ENCODE peak calls at places on chromosome 11, in nine cellular contexts. One of them, this sample, is unnamed.
A peak's percentile ranks its signal among the peaks of the same experiment; 100 is the strongest.

GRCh38 chr11:415640-416041 is 842 bp upstream of the SIGIRR start:
- DNase-seq in A549: no peak
- DNase-seq in breast epithelium: no peak
- DNase-seq in LNCaP clone FGC: no peak
- DNase-seq in IMR-90: no peak
- DNase-seq in endodermal cell: no peak
- DNase-seq in fibroblast of pulmonary artery: no peak
- DNase-seq in HFF-Myc: no peak
- DNase-seq in colonic mucosa: no peak
- DNase-seq in this sample: no peak

GRCh38 chr11:35553831-35554230 is 28.4 kb upstream of the PAMR1 start:
- DNase-seq in colonic mucosa: no peak
- DNase-seq in endodermal cell: no peak
- DNase-seq in A549: peak; percentile 2
- DNase-seq in IMR-90: peak; percentile 99
- DNase-seq in HFF-Myc: peak; percentile 59
- DNase-seq in fibroblast of pulmonary artery: peak; percentile 54
- DNase-seq in LNCaP clone FGC: no peak
- DNase-seq in breast epithelium: no peak
- DNase-seq in this sample: no peak

GRCh38 chr11:95556342-95557151 is 233.0 kb downstream of the FAM76B start:
- DNase-seq in fibroblast of pulmonary artery: peak; percentile 43
- DNase-seq in LNCaP clone FGC: no peak
- DNase-seq in endodermal cell: peak; percentile 57
- DNase-seq in colonic mucosa: no peak
- DNase-seq in IMR-90: peak; percentile 49
- DNase-seq in A549: no peak
- DNase-seq in breast epithelium: no peak
- DNase-seq in HFF-Myc: peak; percentile 89
- DNase-seq in this sample: no peak

GRCh38 chr11:109697140-109697843 is 275.3 kb downstream of the C11orf87 start:
- DNase-seq in A549: peak; percentile 31
- DNase-seq in HFF-Myc: peak; percentile 3
- DNase-seq in fibroblast of pulmonary artery: peak; percentile 73
- DNase-seq in breast epithelium: no peak
- DNase-seq in LNCaP clone FGC: peak; percentile 11
- DNase-seq in colonic mucosa: no peak
- DNase-seq in endodermal cell: peak; percentile 69
- DNase-seq in IMR-90: peak; percentile 50
- DNase-seq in this sample: no peak

GRCh38 chr11:108241370-108242037 is 18.6 kb downstream of the ATM start:
- DNase-seq in endodermal cell: no peak
- DNase-seq in fibroblast of pulmonary artery: no peak
- DNase-seq in breast epithelium: no peak
- DNase-seq in A549: no peak
- DNase-seq in IMR-90: peak; percentile 20
- DNase-seq in colonic mucosa: no peak
- DNase-seq in HFF-Myc: no peak
- DNase-seq in LNCaP clone FGC: no peak
- DNase-seq in this sample: no peak

GRCh38 chr11:27698872-27699241 is 1.4 kb downstream of the BDNF start:
- DNase-seq in A549: peak; percentile 92
- DNase-seq in LNCaP clone FGC: peak; percentile 14
- DNase-seq in colonic mucosa: peak; percentile 76
- DNase-seq in HFF-Myc: peak; percentile 83
- DNase-seq in fibroblast of pulmonary artery: peak; percentile 93
- DNase-seq in breast epithelium: no peak
- DNase-seq in IMR-90: peak; percentile 92
- DNase-seq in endodermal cell: peak; percentile 98
- DNase-seq in this sample: no peak

GRCh38 chr11:67056640-67057409 is at the start of gene RHOD:
- DNase-seq in endodermal cell: peak; percentile 90
- DNase-seq in breast epithelium: peak; percentile 64
- DNase-seq in LNCaP clone FGC: no peak
- DNase-seq in HFF-Myc: no peak
- DNase-seq in fibroblast of pulmonary artery: no peak
- DNase-seq in A549: no peak
- DNase-seq in IMR-90: no peak
- DNase-seq in colonic mucosa: peak; percentile 61
- DNase-seq in this sample: no peak

GRCh38 chr11:44065851-44066731 is at the start of gene ACCS:
- DNase-seq in endodermal cell: peak; percentile 98
- DNase-seq in LNCaP clone FGC: no peak
- DNase-seq in fibroblast of pulmonary artery: peak; percentile 96
- DNase-seq in breast epithelium: peak; percentile 92
- DNase-seq in colonic mucosa: peak; percentile 96
- DNase-seq in IMR-90: peak; percentile 87
- DNase-seq in A549: peak; percentile 97
- DNase-seq in HFF-Myc: peak; percentile 63
- DNase-seq in this sample: peak; percentile 80

GRCh38 chr11:67666303-67666645 is 8.1 kb downstream of the ALDH3B2 start:
- DNase-seq in endodermal cell: no peak
- DNase-seq in fibroblast of pulmonary artery: no peak
- DNase-seq in colonic mucosa: no peak
- DNase-seq in breast epithelium: no peak
- DNase-seq in A549: no peak
- DNase-seq in IMR-90: no peak
- DNase-seq in LNCaP clone FGC: no peak
- DNase-seq in HFF-Myc: no peak
- DNase-seq in this sample: no peak

GRCh38 chr11:123742334-123742733 is 874 bp upstream of the ZNF202 start:
- DNase-seq in breast epithelium: no peak
- DNase-seq in HFF-Myc: no peak
- DNase-seq in A549: no peak
- DNase-seq in IMR-90: no peak
- DNase-seq in LNCaP clone FGC: no peak
- DNase-seq in fibroblast of pulmonary artery: no peak
- DNase-seq in colonic mucosa: no peak
- DNase-seq in endodermal cell: peak; percentile 80
- DNase-seq in this sample: no peak

GRCh38 chr11:116458546-116458945 is 314.2 kb downstream of the BUD13 start:
- DNase-seq in breast epithelium: no peak
- DNase-seq in fibroblast of pulmonary artery: no peak
- DNase-seq in HFF-Myc: no peak
- DNase-seq in A549: no peak
- DNase-seq in LNCaP clone FGC: no peak
- DNase-seq in endodermal cell: no peak
- DNase-seq in IMR-90: no peak
- DNase-seq in colonic mucosa: no peak
- DNase-seq in this sample: no peak

GRCh38 chr11:116457336-116458007 is 315.3 kb downstream of the BUD13 start:
- DNase-seq in IMR-90: no peak
- DNase-seq in HFF-Myc: no peak
- DNase-seq in colonic mucosa: no peak
- DNase-seq in endodermal cell: peak; percentile 88
- DNase-seq in A549: no peak
- DNase-seq in LNCaP clone FGC: no peak
- DNase-seq in fibroblast of pulmonary artery: no peak
- DNase-seq in breast epithelium: no peak
- DNase-seq in this sample: no peak

GRCh38 chr11:116454951-116455350 is 317.8 kb downstream of the BUD13 start:
- DNase-seq in breast epithelium: no peak
- DNase-seq in A549: no peak
- DNase-seq in endodermal cell: no peak
- DNase-seq in IMR-90: no peak
- DNase-seq in HFF-Myc: no peak
- DNase-seq in colonic mucosa: no peak
- DNase-seq in LNCaP clone FGC: no peak
- DNase-seq in fibroblast of pulmonary artery: no peak
- DNase-seq in this sample: no peak

GRCh38 chr11:116452447-116452846 is 320.3 kb downstream of the BUD13 start:
- DNase-seq in endodermal cell: no peak
- DNase-seq in A549: no peak
- DNase-seq in HFF-Myc: no peak
- DNase-seq in LNCaP clone FGC: no peak
- DNase-seq in fibroblast of pulmonary artery: no peak
- DNase-seq in breast epithelium: no peak
- DNase-seq in colonic mucosa: no peak
- DNase-seq in IMR-90: no peak
- DNase-seq in this sample: no peak

GRCh38 chr11:116454020-116454645 is 318.7 kb downstream of the BUD13 start:
- DNase-seq in LNCaP clone FGC: no peak
- DNase-seq in IMR-90: peak; percentile 27
- DNase-seq in fibroblast of pulmonary artery: peak; percentile 53
- DNase-seq in breast epithelium: no peak
- DNase-seq in A549: peak; percentile 22
- DNase-seq in colonic mucosa: peak; percentile 69
- DNase-seq in endodermal cell: peak; percentile 90
- DNase-seq in HFF-Myc: peak; percentile 3
- DNase-seq in this sample: peak; percentile 24
- TF ChIP-seq CTCF in LNCaP clone FGC: peak; percentile 79
- TF ChIP-seq CTCF in IMR-90: peak; percentile 50
- TF ChIP-seq CTCF in fibroblast of pulmonary artery: peak; percentile 59
- TF ChIP-seq CTCF in breast epithelium: peak; percentile 35
- TF ChIP-seq CTCF in A549: peak; percentile 27
- TF ChIP-seq CTCF in colonic mucosa: peak; percentile 64
- TF ChIP-seq CTCF in endodermal cell: peak; percentile 85
- TF ChIP-seq CTCF in HFF-Myc: peak; percentile 35
- TF ChIP-seq CTCF in this sample: no peak

GRCh38 chr11:47980907-47981621 is 705 bp downstream of the PTPRJ start:
- DNase-seq in A549: peak; percentile 34
- DNase-seq in colonic mucosa: peak; percentile 60
- DNase-seq in breast epithelium: no peak
- DNase-seq in HFF-Myc: no peak
- DNase-seq in LNCaP clone FGC: no peak
- DNase-seq in IMR-90: peak; percentile 40
- DNase-seq in endodermal cell: peak; percentile 83
- DNase-seq in fibroblast of pulmonary artery: peak; percentile 41
- DNase-seq in this sample: no peak
- TF ChIP-seq CTCF in A549: no peak
- TF ChIP-seq CTCF in colonic mucosa: no peak
- TF ChIP-seq CTCF in breast epithelium: no peak
- TF ChIP-seq CTCF in HFF-Myc: no peak
- TF ChIP-seq CTCF in LNCaP clone FGC: peak; percentile 26
- TF ChIP-seq CTCF in IMR-90: peak; percentile 23
- TF ChIP-seq CTCF in endodermal cell: peak; percentile 60
- TF ChIP-seq CTCF in fibroblast of pulmonary artery: no peak
- TF ChIP-seq CTCF in this sample: no peak

DNA sequence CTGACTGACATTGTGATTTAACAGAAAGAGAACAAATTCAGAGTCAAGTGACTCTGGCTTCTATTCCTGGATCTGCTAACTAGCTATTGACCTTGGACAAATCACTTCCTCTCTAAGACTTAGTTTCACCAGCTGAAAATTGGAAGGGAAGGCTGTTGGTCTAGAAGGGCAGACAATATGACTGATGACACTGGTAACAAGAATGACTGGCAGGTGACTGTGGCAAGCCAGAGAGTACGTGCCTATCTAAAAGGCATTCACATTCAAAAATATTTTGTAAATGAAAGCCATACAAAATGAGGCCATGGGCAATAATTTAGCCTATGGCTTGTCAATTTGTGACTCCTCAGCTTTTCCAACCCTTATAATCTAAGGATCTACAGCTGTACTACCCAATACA is 23.5 kb downstream of the SERGEF start:
- DNase-seq in IMR-90: no peak
- DNase-seq in endodermal cell: no peak
- DNase-seq in A549: no peak
- DNase-seq in breast epithelium: no peak
- DNase-seq in fibroblast of pulmonary artery: no peak
- DNase-seq in HFF-Myc: no peak
- DNase-seq in LNCaP clone FGC: no peak
- DNase-seq in colonic mucosa: no peak
- DNase-seq in this sample: no peak
- TF ChIP-seq CTCF in IMR-90: no peak
- TF ChIP-seq CTCF in endodermal cell: no peak
- TF ChIP-seq CTCF in A549: no peak
- TF ChIP-seq CTCF in breast epithelium: no peak
- TF ChIP-seq CTCF in fibroblast of pulmonary artery: no peak
- TF ChIP-seq CTCF in HFF-Myc: no peak
- TF ChIP-seq CTCF in LNCaP clone FGC: no peak
- TF ChIP-seq CTCF in colonic mucosa: no peak
- TF ChIP-seq CTCF in this sample: no peak

GRCh38 chr11:13111813-13112130 is 102.7 kb downstream of the RASSF10 start:
- DNase-seq in LNCaP clone FGC: no peak
- DNase-seq in fibroblast of pulmonary artery: no peak
- DNase-seq in endodermal cell: no peak
- DNase-seq in colonic mucosa: no peak
- DNase-seq in A549: no peak
- DNase-seq in breast epithelium: no peak
- DNase-seq in HFF-Myc: no peak
- DNase-seq in IMR-90: no peak
- DNase-seq in this sample: no peak

GRCh38 chr11:13116491-13116890 is 107.4 kb downstream of the RASSF10 start:
- DNase-seq in HFF-Myc: no peak
- DNase-seq in IMR-90: no peak
- DNase-seq in A549: no peak
- DNase-seq in endodermal cell: no peak
- DNase-seq in breast epithelium: no peak
- DNase-seq in LNCaP clone FGC: no peak
- DNase-seq in fibroblast of pulmonary artery: no peak
- DNase-seq in colonic mucosa: no peak
- DNase-seq in this sample: no peak

GRCh38 chr11:13117344-13117743 is 108.2 kb downstream of the RASSF10 start:
- DNase-seq in colonic mucosa: no peak
- DNase-seq in breast epithelium: no peak
- DNase-seq in A549: no peak
- DNase-seq in LNCaP clone FGC: no peak
- DNase-seq in fibroblast of pulmonary artery: no peak
- DNase-seq in IMR-90: no peak
- DNase-seq in endodermal cell: no peak
- DNase-seq in HFF-Myc: no peak
- DNase-seq in this sample: no peak

GRCh38 chr11:13118194-13118593 is 109.1 kb downstream of the RASSF10 start:
- DNase-seq in LNCaP clone FGC: no peak
- DNase-seq in A549: peak; percentile 76
- DNase-seq in breast epithelium: no peak
- DNase-seq in colonic mucosa: no peak
- DNase-seq in IMR-90: peak; percentile 97
- DNase-seq in HFF-Myc: peak; percentile 89
- DNase-seq in endodermal cell: no peak
- DNase-seq in fibroblast of pulmonary artery: peak; percentile 89
- DNase-seq in this sample: no peak

GRCh38 chr11:13114566-13115465 is 105.7 kb downstream of the RASSF10 start:
- DNase-seq in fibroblast of pulmonary artery: no peak
- DNase-seq in endodermal cell: peak; percentile 91
- DNase-seq in HFF-Myc: no peak
- DNase-seq in IMR-90: no peak
- DNase-seq in colonic mucosa: no peak
- DNase-seq in LNCaP clone FGC: no peak
- DNase-seq in breast epithelium: peak; percentile 61
- DNase-seq in A549: peak; percentile 63
- DNase-seq in this sample: no peak
- TF ChIP-seq CTCF in fibroblast of pulmonary artery: no peak
- TF ChIP-seq CTCF in endodermal cell: peak; percentile 64
- TF ChIP-seq CTCF in HFF-Myc: no peak
- TF ChIP-seq CTCF in IMR-90: no peak
- TF ChIP-seq CTCF in colonic mucosa: no peak
- TF ChIP-seq CTCF in LNCaP clone FGC: peak; percentile 50
- TF ChIP-seq CTCF in breast epithelium: no peak
- TF ChIP-seq CTCF in A549: peak; percentile 26
- TF ChIP-seq CTCF in this sample: no peak

This sample was measured in omental fat pad.